ENCODE peak calls at places on chromosomes 4 and X, in seven cellular contexts. L is GM12865, X is heart left ventricle, P is cardiac fibroblast, J is fibroblast of lung, W is tibial nerve, S is hepatocyte. T is an unnamed sample.

GRCh38 chrX:153494061-153494460 is 719 bp upstream of the BGN start:
- DNase-seq in L (no peak), X (no peak), P (no peak), J (no peak), W (no peak), S (no peak), T (no peak)

GRCh38 chr4:183758006-183758734 is 99.1 kb downstream of the TRAPPC11 start:
- DNase-seq in L (no peak), X (peak), P (peak), J (peak), W (peak), S (peak), T (no peak)

GRCh38 chr4:91448668-91449330 is 855.0 kb upstream of the GRID2 start:
- DNase-seq in L (no peak), X (no peak), P (peak), J (peak), W (no peak), S (peak), T (no peak)

GRCh38 chr4:6011686-6012085 is 6.5 kb downstream of the C4orf50 start:
- DNase-seq in L (no peak), X (no peak), P (no peak), J (no peak), W (no peak), S (no peak), T (no peak)

GRCh38 chr4:139555073-139555704 is 830 bp downstream of the SETD7 start:
- DNase-seq in L (peak), X (peak), P (peak), J (peak), W (peak), S (peak), T (peak)

GRCh38 chrX:7987160-7987992 is 60.2 kb upstream of the PNPLA4 start:
- DNase-seq in L (peak), X (no peak), P (no peak), J (no peak), W (no peak), S (no peak), T (peak)

GRCh38 chrX:100289159-100289558 is 120.9 kb downstream of the PCDH19 start:
- DNase-seq in L (no peak), X (no peak), P (no peak), J (no peak), W (no peak), S (no peak), T (no peak)

GRCh38 chr4:18194278-18194677 is 172.7 kb upstream of the LCORL start:
- DNase-seq in L (no peak), X (no peak), P (no peak), J (no peak), W (no peak), S (no peak), T (no peak)

GRCh38 chrX:56803849-56804681 is 75.0 kb downstream of the NBDY start:
- DNase-seq in L (no peak), X (no peak), P (no peak), J (no peak), W (no peak), S (peak), T (no peak)

GRCh38 chrX:20515841-20516461 is 249.2 kb upstream of the RPS6KA3 start:
- DNase-seq in L (peak), X (no peak), P (peak), J (peak), W (no peak), S (peak), T (peak)

GRCh38 chr4:72974694-72975487 is 94.6 kb downstream of the COX18 start:
- DNase-seq in L (no peak), X (no peak), P (peak), J (peak), W (no peak), S (no peak), T (peak)

GRCh38 chr4:26468977-26469376 is 21.3 kb downstream of the CCKAR start:
- DNase-seq in L (no peak), X (no peak), P (no peak), J (no peak), W (no peak), S (no peak), T (no peak)

GRCh38 chr4:125461676-125462363 is 147.1 kb downstream of the FAT4 start:
- DNase-seq in L (no peak), X (no peak), P (no peak), J (no peak), W (no peak), S (no peak), T (no peak)

GRCh38 chr4:71833175-71833900 is 49.5 kb upstream of the GC start:
- DNase-seq in L (no peak), X (no peak), P (no peak), J (no peak), W (no peak), S (no peak), T (no peak)

GRCh38 chr4:153159728-153160221 is 44.5 kb upstream of the TRIM2 start:
- DNase-seq in L (no peak), X (no peak), P (peak), J (peak), W (no peak), S (no peak), T (peak)

GRCh38 chr4:152101546-152102183 is 340.9 kb upstream of the GATB start:
- DNase-seq in L (no peak), X (no peak), P (no peak), J (no peak), W (no peak), S (no peak), T (peak)
- H3K4me3 ChIP-seq in L (no peak), X (no peak), P (no peak), J (no peak), W (no peak), S (no peak), T (no peak)

DNA sequence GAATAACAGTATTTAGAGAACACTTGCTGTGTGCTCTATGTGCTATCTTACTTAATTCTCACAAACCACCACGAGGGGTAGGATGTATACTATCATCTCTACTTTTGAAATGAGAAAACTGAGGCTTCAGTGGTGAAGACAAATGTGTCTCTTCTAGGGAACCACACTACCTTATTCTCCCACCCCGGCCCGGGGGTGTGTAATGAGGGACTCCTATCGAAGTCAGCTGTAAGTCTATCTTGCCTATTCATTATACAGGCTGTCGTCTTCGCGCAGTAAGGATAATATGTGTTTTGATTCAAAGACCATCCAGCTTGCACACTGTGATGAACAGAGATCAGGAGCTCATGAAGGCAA is 1.1 kb downstream of the NOP14 start:
- DNase-seq in L (peak), X (no peak), P (no peak), J (no peak), W (no peak), S (no peak), T (peak)
- TF ChIP-seq CTCF in L (peak), X (no peak), P (no peak), J (peak), W (no peak), S (no peak), T (peak)

GRCh38 chr4:2393353-2394270 is 24.8 kb downstream of the ZFYVE28 start:
- DNase-seq in L (peak), X (no peak), P (peak), J (no peak), W (no peak), S (peak), T (peak)
- H3K4me3 ChIP-seq in L (no peak), X (no peak), P (no peak), J (no peak), W (no peak), S (no peak), T (peak)

DNA sequence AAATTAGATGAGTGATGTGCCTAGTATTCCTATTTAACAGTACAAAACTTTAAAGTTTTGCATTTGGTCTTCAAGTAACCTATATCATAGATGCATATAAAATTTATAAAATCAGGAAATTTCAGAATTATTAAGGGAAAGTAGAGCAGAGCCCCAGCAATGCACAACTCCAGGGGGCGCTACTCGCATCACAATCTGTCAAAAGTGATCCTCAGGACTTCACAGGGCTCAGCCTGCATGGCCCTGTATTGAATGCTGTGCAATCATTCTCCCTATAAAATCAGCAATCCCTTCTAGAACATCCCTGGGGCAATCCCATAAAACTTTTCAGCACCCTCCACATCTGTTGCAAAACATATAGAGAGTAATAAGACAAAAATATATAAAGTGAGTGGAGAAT is 12.4 kb upstream of the PPARGC1A start:
- DNase-seq in L (no peak), X (no peak), P (no peak), J (no peak), W (no peak), S (no peak), T (no peak)
- TF ChIP-seq CTCF in L (no peak), X (no peak), P (no peak), J (no peak), W (no peak), S (peak), T (no peak)